ENCODE peak calls at places on chromosomes 2 and 18, in seven cellular contexts. T, E, L, R, I, H and V are unnamed samples.

GRCh38 chr2:73970850-73971471 is 13.7 kb upstream of the TET3 start:
- DNase-seq in H (no peak), L (no peak), R (no peak), I (no peak), E (no peak), T (peak), V (no peak)

GRCh38 chr2:177535968-177536514 is 143.5 kb downstream of the AGPS start:
- DNase-seq in H (no peak), E (no peak), R (no peak), L (no peak), T (peak), I (no peak), V (no peak)

GRCh38 chr2:1784087-1784486 is 39.8 kb upstream of the PXDN start:
- DNase-seq in L (no peak), I (no peak), R (no peak), E (peak), T (no peak), H (peak), V (no peak)

GRCh38 chr2:229887441-229887840 is 34.4 kb downstream of the TRIP12 start:
- DNase-seq in T (no peak), I (no peak), E (no peak), H (no peak), L (no peak), R (no peak), V (no peak)

GRCh38 chr18:39841133-39842041 is 2113.6 kb upstream of the PIK3C3 start:
- DNase-seq in H (peak), I (peak), T (peak), R (peak), E (peak), L (peak), V (peak)

GRCh38 chr2:209322905-209323517 is 100.8 kb upstream of the MAP2 start:
- DNase-seq in H (no peak), T (peak), I (no peak), L (no peak), E (no peak), R (no peak), V (no peak)

GRCh38 chr2:150097891-150098595 is 389.4 kb downstream of the RND3 start:
- DNase-seq in E (peak), R (no peak), H (peak), L (no peak), T (peak), I (peak), V (no peak)

GRCh38 chr18:63336366-63337099 is 17.0 kb upstream of the BCL2 start:
- DNase-seq in T (no peak), L (no peak), E (peak), I (peak), H (peak), R (no peak), V (no peak)

GRCh38 chr2:71466301-71467179 is 13.2 kb downstream of the DYSF start:
- DNase-seq in H (peak), E (no peak), T (peak), L (no peak), I (peak), R (peak), V (peak)

GRCh38 chr2:136281281-136282117 is 163.6 kb upstream of the CXCR4 start:
- DNase-seq in T (peak), I (no peak), H (no peak), L (no peak), E (no peak), R (no peak), V (no peak)

GRCh38 chr18:37586641-37587225 is 21.1 kb upstream of the CELF4 start:
- DNase-seq in T (peak), E (no peak), L (no peak), R (no peak), I (no peak), H (no peak), V (no peak)
- H2BK5ac ChIP-seq in T (no peak), E (no peak), L (no peak), R (no peak), I (no peak), H (no peak), V (no peak)

DNA sequence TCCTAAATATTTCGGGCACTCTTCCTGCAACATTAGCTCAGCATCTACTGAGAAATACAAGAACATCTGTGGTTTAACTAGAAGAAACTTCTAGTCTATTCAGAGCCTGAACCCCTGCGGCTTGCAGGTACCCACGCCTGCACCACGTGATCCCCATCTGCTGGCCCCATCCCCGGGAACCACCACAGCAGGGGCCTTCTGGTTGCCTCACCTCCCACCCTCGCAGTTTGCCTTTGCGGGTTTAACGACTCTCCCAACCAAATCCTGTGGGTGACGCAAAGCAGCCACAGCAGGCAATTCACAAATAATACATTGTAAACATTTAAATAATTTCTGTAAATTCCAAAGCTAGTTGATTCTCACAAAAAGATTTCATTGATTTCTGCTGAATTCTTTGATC is 90.2 kb upstream of the TMEM18 start:
- DNase-seq in R (no peak), L (no peak), I (no peak), T (no peak), H (no peak), E (no peak), V (no peak)
- H2BK5ac ChIP-seq in R (no peak), L (no peak), I (no peak), T (no peak), H (no peak), E (no peak), V (no peak)

GRCh38 chr2:35114765-35115164 is 1240.8 kb upstream of the CRIM1 start:
- DNase-seq in L (no peak), I (no peak), T (peak), H (no peak), E (no peak), R (peak), V (no peak)

DNA sequence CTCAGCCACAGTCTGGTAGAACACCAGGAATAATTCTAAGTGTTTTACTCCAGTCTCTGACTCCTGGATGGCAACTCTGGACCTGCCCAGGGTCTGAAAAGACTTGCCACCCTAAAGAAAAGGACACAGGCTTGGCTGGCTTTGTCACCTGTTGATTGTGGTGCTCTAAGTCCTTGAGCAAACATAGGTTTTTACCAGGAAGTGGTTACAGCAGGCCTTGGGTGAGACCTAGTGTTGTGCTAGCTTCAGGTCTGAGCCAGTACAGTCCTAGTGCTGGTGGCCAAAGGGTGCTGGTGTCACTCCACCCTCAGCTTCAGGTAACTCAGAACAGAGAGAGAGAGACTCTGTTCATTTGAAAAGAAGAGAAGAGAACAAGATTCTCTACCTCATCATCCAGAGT is 1239.4 kb upstream of the CRIM1 start:
- DNase-seq in R (no peak), L (no peak), T (no peak), H (no peak), I (no peak), E (no peak), V (no peak)
- H2BK5ac ChIP-seq in R (no peak), L (no peak), T (no peak), H (no peak), I (no peak), E (no peak), V (no peak)

DNA sequence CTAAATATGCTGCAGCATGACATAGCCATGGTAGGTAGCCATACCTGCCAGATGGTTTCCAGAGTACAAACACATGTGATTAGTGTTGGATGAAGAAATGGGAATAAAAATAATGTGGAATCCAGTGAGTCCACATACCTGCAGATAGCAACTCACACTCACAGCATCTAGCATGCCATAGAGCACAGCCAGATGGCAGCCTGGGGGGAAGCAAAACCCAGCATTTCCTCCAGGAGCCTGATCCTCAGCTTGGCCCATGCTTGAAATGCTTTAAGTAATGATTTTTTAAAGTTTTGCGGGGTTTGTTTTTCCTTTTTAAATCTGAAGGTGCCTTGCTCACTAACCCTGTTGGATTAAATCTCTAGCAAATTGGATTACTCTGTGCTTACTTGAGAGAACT is 535.1 kb downstream of the STK39 start:
- DNase-seq in I (no peak), H (peak), L (no peak), E (no peak), T (peak), R (no peak), V (no peak)
- H2BK5ac ChIP-seq in I (no peak), H (no peak), L (no peak), E (no peak), T (no peak), R (no peak), V (no peak)

GRCh38 chr2:225438263-225438662 is 38.8 kb downstream of the NYAP2 start:
- DNase-seq in E (no peak), H (no peak), T (no peak), L (no peak), R (no peak), I (no peak), V (no peak)

GRCh38 chr2:225431387-225431786 is 31.9 kb downstream of the NYAP2 start:
- DNase-seq in H (no peak), R (no peak), I (no peak), L (no peak), E (no peak), T (no peak), V (no peak)

GRCh38 chr2:225434014-225434413 is 34.5 kb downstream of the NYAP2 start:
- DNase-seq in I (no peak), H (no peak), T (peak), L (no peak), E (no peak), R (no peak), V (peak)

GRCh38 chr2:225437319-225437718 is 37.8 kb downstream of the NYAP2 start:
- DNase-seq in I (no peak), L (no peak), T (no peak), H (no peak), E (no peak), R (no peak), V (no peak)
- H2BK5ac ChIP-seq in I (no peak), L (no peak), T (no peak), H (no peak), E (no peak), R (no peak), V (no peak)